ENCODE peak calls at places on chromosomes 1 and 21, in nine cellular contexts. M is A549, J is thoracic aorta, K is tibial artery, I is neural progenitor cell, G is GM13976, V is endothelial cell, X is GM10248, B is body of pancreas. T is an unnamed sample.

GRCh38 chr1:156114101-156114918 is at the start of gene LMNA:
- DNase-seq in M (peak; percentile 98), J (peak; percentile 97), K (peak; percentile 98), I (peak; percentile 80), G (peak; percentile 83), V (peak; percentile 57), X (peak; percentile 83), B (peak; percentile 97), T (peak; percentile 100)

GRCh38 chr1:205440476-205441317 is 15.1 kb downstream of the BLACAT1 start:
- DNase-seq in M (no peak), J (no peak), K (peak; percentile 38), I (peak; percentile 66), G (peak; percentile 83), V (peak; percentile 47), X (peak; percentile 78), B (peak; percentile 83), T (peak; percentile 93)

GRCh38 chr1:94884101-94884875 is 42.6 kb downstream of the CNN3 start:
- DNase-seq in M (no peak), J (no peak), K (no peak), I (peak; percentile 82), G (no peak), V (peak; percentile 15), X (no peak), B (peak; percentile 47), T (no peak)

GRCh38 chr1:63590161-63590560 is 3.0 kb upstream of the PGM1 start:
- DNase-seq in M (no peak), J (no peak), K (no peak), I (no peak), G (no peak), V (no peak), X (no peak), B (peak; percentile 35), T (no peak)

GRCh38 chr1:177082855-177083741 is 81.4 kb downstream of the ASTN1 start:
- DNase-seq in M (no peak), J (no peak), K (no peak), I (no peak), G (no peak), V (no peak), X (no peak), B (no peak), T (peak; percentile 40)

GRCh38 chr1:53591924-53592323 is 132.7 kb downstream of the DMRTB1 start:
- DNase-seq in M (no peak), J (no peak), K (no peak), I (no peak), G (no peak), V (no peak), X (no peak), B (no peak), T (no peak)

GRCh38 chr1:201214461-201214860 is 23.8 kb downstream of the IGFN1 start:
- DNase-seq in M (peak; percentile 33), J (no peak), K (no peak), I (peak; percentile 29), G (no peak), V (no peak), X (no peak), B (no peak), T (peak; percentile 46)

GRCh38 chr1:8109226-8109625 is 83.1 kb upstream of the ERRFI1 start:
- DNase-seq in M (no peak), J (no peak), K (no peak), I (no peak), G (no peak), V (no peak), X (no peak), B (no peak), T (no peak)

GRCh38 chr1:212687811-212688210 is 11.8 kb downstream of the BATF3 start:
- DNase-seq in M (no peak), J (no peak), K (no peak), I (no peak), G (no peak), V (no peak), X (no peak), B (no peak), T (no peak)

GRCh38 chr1:159821171-159821867 is 5.4 kb upstream of the SLAMF8 start:
- DNase-seq in M (no peak), J (no peak), K (no peak), I (peak; percentile 12), G (no peak), V (peak; percentile 72), X (no peak), B (no peak), T (no peak)

GRCh38 chr1:68383092-68383491 is 66.7 kb downstream of the RPE65 start:
- DNase-seq in M (no peak), J (no peak), K (no peak), I (no peak), G (no peak), V (no peak), X (no peak), B (no peak), T (peak; percentile 25)
- TF ChIP-seq CTCF in M (no peak), J (no peak), K (no peak), I (no peak), G (no peak), V (no peak), X (no peak), B (no peak), T (no peak)

DNA sequence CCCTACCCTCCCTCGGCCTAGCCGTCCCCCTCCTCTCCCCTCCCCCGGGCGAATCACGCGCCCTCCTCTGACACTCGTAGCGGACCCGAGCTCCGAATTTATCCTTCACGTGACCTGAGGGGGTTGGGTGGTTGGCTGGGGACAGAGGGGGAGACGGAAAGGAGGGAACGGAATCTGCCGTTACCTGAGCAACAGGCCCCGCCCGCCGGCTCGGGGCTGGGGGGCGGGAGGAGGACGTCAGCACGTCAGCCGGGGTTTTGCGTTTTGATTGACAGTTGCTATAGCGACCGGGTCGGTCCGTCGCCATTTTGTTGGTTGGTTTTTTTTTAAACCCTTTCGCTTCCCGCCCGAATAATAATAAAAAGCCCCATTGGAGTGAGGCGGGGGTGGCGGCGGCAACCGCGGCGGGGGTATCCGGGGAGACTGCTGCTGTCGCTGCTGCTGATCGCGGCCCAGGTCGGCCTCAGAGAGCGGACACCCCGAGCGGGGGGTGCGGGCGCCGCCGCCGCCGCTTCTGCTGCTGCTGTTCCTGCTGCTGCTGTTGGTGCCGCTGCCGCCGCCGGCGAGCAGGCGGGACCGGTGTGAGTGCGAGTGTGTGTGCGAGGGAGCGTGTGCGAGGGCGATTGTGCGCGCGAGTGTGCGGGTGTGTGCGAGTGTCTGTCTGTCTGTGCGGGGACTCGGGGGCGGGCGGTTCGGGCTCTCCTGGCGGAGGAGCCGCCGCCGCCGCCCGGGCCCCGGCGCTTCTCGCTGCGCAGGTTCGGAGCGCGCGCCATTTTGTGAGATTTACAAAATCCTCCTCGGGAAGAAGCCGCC is at the start of gene DYRK1A:
- DNase-seq in M (peak; percentile 85), J (peak; percentile 97), K (peak; percentile 99), I (peak; percentile 100), G (peak; percentile 99), V (peak; percentile 98), X (peak; percentile 99), B (peak; percentile 99), T (peak; percentile 99)
- TF ChIP-seq CTCF in M (no peak), J (no peak), K (no peak), I (no peak), G (no peak), V (no peak), X (no peak), B (no peak), T (no peak)

GRCh38 chr1:229231754-229232119 is 39.2 kb upstream of the RAB4A start:
- DNase-seq in M (no peak), J (no peak), K (no peak), I (no peak), G (no peak), V (no peak), X (no peak), B (no peak), T (no peak)
- TF ChIP-seq CTCF in M (peak; percentile 42), J (no peak), K (no peak), I (no peak), G (no peak), V (no peak), X (no peak), B (no peak), T (peak; percentile 10)

DNA sequence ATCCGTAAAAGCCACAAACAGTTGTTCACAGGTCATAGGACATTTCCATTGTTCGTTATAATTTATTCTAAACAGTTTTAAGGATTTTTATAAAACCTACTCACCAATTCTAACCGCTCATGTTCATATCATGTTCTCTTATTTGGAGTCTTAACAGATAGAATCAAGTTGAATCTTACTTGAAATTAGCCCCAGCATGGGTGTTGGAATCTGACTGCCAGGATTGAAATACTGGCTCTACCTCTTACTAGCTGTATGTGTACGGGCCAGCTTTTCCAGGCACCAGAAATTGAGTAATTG is 78.2 kb upstream of the GPR88 start:
- DNase-seq in M (no peak), J (no peak), K (no peak), I (no peak), G (no peak), V (no peak), X (no peak), B (no peak), T (no peak)
- TF ChIP-seq CTCF in M (no peak), J (peak; percentile 11), K (no peak), I (no peak), G (no peak), V (no peak), X (no peak), B (no peak), T (no peak)

GRCh38 chr1:35899941-35900340 is 16.9 kb downstream of the AGO1 start:
- DNase-seq in M (no peak), J (no peak), K (no peak), I (no peak), G (no peak), V (no peak), X (no peak), B (no peak), T (no peak)
- TF ChIP-seq CTCF in M (no peak), J (no peak), K (no peak), I (peak; percentile 9), G (peak; percentile 12), V (no peak), X (peak; percentile 12), B (no peak), T (no peak)

GRCh38 chr1:93734999-93735398 is 53.4 kb upstream of the BCAR3 start:
- DNase-seq in M (no peak), J (no peak), K (no peak), I (no peak), G (no peak), V (no peak), X (no peak), B (no peak), T (no peak)
- TF ChIP-seq CTCF in M (no peak), J (no peak), K (no peak), I (peak; percentile 30), G (peak; percentile 28), V (no peak), X (peak; percentile 41), B (no peak), T (peak; percentile 7)

GRCh38 chr1:52365746-52366516 is at the start of gene CC2D1B:
- DNase-seq in M (peak; percentile 91), J (peak; percentile 89), K (peak; percentile 97), I (peak; percentile 99), G (peak; percentile 100), V (peak; percentile 100), X (peak; percentile 100), B (peak; percentile 100), T (peak; percentile 98)
- TF ChIP-seq CTCF in M (no peak), J (peak; percentile 37), K (peak; percentile 41), I (peak; percentile 11), G (no peak), V (no peak), X (no peak), B (no peak), T (no peak)